ENCODE peak calls at places on chromosomes 6 and 20, in nine cellular contexts. T is stimulated activated CD8-positive, alpha-beta memory T cell treated with anti-CD3 and anti-CD28 coated beads, Interleukin-7, amount 100 ng/mL, for 1 hour; B is AG10803; W is activated B cell treated with CpG ODN at 0.5 μM for 24 hours; H is CD8-positive, alpha-beta T cell; J is HFF-Myc; E is stimulated activated CD4-positive, alpha-beta T cell treated with anti-CD3 and anti-CD28 coated beads, Interleukin-2, amount 100 ng/mL, for 48 hours; F is amniotic stem cell; P is T-helper 1 cell. N is an unnamed sample.

GRCh38 chr6:94733066-94733465 is 844.3 kb upstream of the MANEA start:
- DNase-seq in T (no peak), B (no peak), W (no peak), H (no peak), J (no peak), E (no peak), F (no peak), P (no peak), N (no peak)

GRCh38 chr20:58497076-58497665 is 18.0 kb downstream of the APCDD1L start:
- DNase-seq in T (no peak), B (no peak), W (no peak), H (no peak), J (no peak), E (no peak), F (no peak), P (no peak), N (no peak)

GRCh38 chr20:41149679-41150131 is 12.4 kb downstream of the PLCG1 start:
- DNase-seq in T (no peak), B (peak; percentile 47), W (no peak), H (no peak), J (no peak), E (no peak), F (no peak), P (no peak), N (peak; percentile 81)

GRCh38 chr6:37058084-37058586 is 52.7 kb downstream of the FGD2 start:
- DNase-seq in T (no peak), B (peak; percentile 74), W (no peak), H (no peak), J (no peak), E (no peak), F (no peak), P (no peak), N (peak; percentile 81)

GRCh38 chr6:33908025-33908424 is 104.2 kb upstream of the MLN start:
- DNase-seq in T (no peak), B (no peak), W (no peak), H (no peak), J (no peak), E (no peak), F (no peak), P (no peak), N (no peak)

GRCh38 chr6:108176281-108177089 is 10.7 kb downstream of the NR2E1 start:
- DNase-seq in T (no peak), B (no peak), W (no peak), H (no peak), J (no peak), E (no peak), F (no peak), P (no peak), N (no peak)

GRCh38 chr20:62304331-62305148 is 1.7 kb downstream of the ADRM1 start:
- DNase-seq in T (no peak), B (no peak), W (no peak), H (no peak), J (no peak), E (no peak), F (no peak), P (no peak), N (no peak)

GRCh38 chr6:8278562-8278961 is 156.8 kb downstream of the SLC35B3 start:
- DNase-seq in T (no peak), B (no peak), W (no peak), H (no peak), J (no peak), E (no peak), F (no peak), P (no peak), N (no peak)

GRCh38 chr6:39362487-39362865 is 40.0 kb upstream of the KCNK16 start:
- DNase-seq in T (no peak), B (peak; percentile 56), W (no peak), H (no peak), J (no peak), E (no peak), F (no peak), P (no peak), N (no peak)

GRCh38 chr6:142433419-142433818 is 131.6 kb downstream of the ADGRG6 start:
- DNase-seq in T (no peak), B (no peak), W (no peak), H (no peak), J (no peak), E (no peak), F (no peak), P (no peak), N (no peak)

GRCh38 chr6:7137335-7138106 is 29.8 kb downstream of the RREB1 start:
- DNase-seq in T (no peak), B (peak; percentile 70), W (no peak), H (peak; percentile 38), J (no peak), E (peak; percentile 48), F (no peak), P (peak; percentile 78), N (peak; percentile 97)

GRCh38 chr6:145532361-145532760 is 203.0 kb downstream of the EPM2A start:
- DNase-seq in T (no peak), B (no peak), W (no peak), H (no peak), J (no peak), E (no peak), F (no peak), P (no peak), N (no peak)

GRCh38 chr20:17647391-17648305 is 34.4 kb downstream of the RRBP1 start:
- DNase-seq in T (no peak), B (no peak), W (no peak), H (no peak), J (no peak), E (no peak), F (no peak), P (no peak), N (no peak)

GRCh38 chr20:46253391-46253790 is 54.9 kb downstream of the CDH22 start:
- DNase-seq in T (no peak), B (no peak), W (no peak), H (no peak), J (no peak), E (no peak), F (no peak), P (no peak), N (peak; percentile 37)

GRCh38 chr20:18304618-18305017 is 16.3 kb downstream of the ZNF133 start:
- DNase-seq in T (no peak), B (no peak), W (no peak), H (no peak), J (no peak), E (no peak), F (no peak), P (no peak), N (no peak)

GRCh38 chr6:139853302-139853992 is 479.0 kb upstream of the CITED2 start:
- DNase-seq in T (no peak), B (peak; percentile 69), W (no peak), H (no peak), J (no peak), E (no peak), F (peak; percentile 22), P (no peak), N (no peak)

GRCh38 chr20:24657211-24657610 is 187.8 kb downstream of the SYNDIG1 start:
- DNase-seq in T (no peak), B (no peak), W (no peak), H (no peak), J (no peak), E (no peak), F (no peak), P (no peak), N (peak; percentile 72)

GRCh38 chr6:16481680-16482079 is 243.3 kb downstream of the GMPR start:
- DNase-seq in T (no peak), B (no peak), W (no peak), H (peak; percentile 30), J (no peak), E (peak; percentile 31), F (no peak), P (peak; percentile 93), N (no peak)

GRCh38 chr6:34460796-34461507 is 4.9 kb upstream of the PACSIN1 start:
- DNase-seq in T (no peak), B (no peak), W (no peak), H (no peak), J (no peak), E (no peak), F (no peak), P (no peak), N (peak; percentile 21)

GRCh38 chr6:151763303-151763702 is 44.2 kb upstream of the ESR1 start:
- DNase-seq in T (no peak), B (peak; percentile 67), W (no peak), H (no peak), J (no peak), E (no peak), F (no peak), P (no peak), N (no peak)

GRCh38 chr20:35743693-35744491 is 1.8 kb upstream of the RBM39 start:
- DNase-seq in T (no peak), B (no peak), W (no peak), H (no peak), J (no peak), E (no peak), F (no peak), P (peak; percentile 47), N (no peak)

GRCh38 chr6:85923013-85923430 is 280.3 kb upstream of the SYNCRIP start:
- DNase-seq in T (no peak), B (peak; percentile 47), W (no peak), H (no peak), J (peak; percentile 3), E (peak; percentile 5), F (peak; percentile 51), P (peak; percentile 5), N (peak; percentile 64)

GRCh38 chr20:38872036-38872435 is 54.2 kb upstream of the FAM83D start:
- DNase-seq in T (no peak), B (no peak), W (no peak), H (no peak), J (no peak), E (no peak), F (no peak), P (no peak), N (no peak)

GRCh38 chr6:11283629-11284028 is 51.2 kb upstream of the NEDD9 start:
- DNase-seq in T (no peak), B (no peak), W (no peak), H (no peak), J (no peak), E (no peak), F (no peak), P (no peak), N (no peak)

GRCh38 chr20:46464451-46464850 is 48.9 kb downstream of the ZNF334 start:
- DNase-seq in T (no peak), B (no peak), W (no peak), H (no peak), J (no peak), E (no peak), F (no peak), P (no peak), N (no peak)

GRCh38 chr6:116513224-116513875 is 1.9 kb downstream of the CALHM5 start:
- DNase-seq in T (no peak), B (no peak), W (no peak), H (no peak), J (no peak), E (no peak), F (no peak), P (no peak), N (no peak)